ENCODE peak calls at places on chromosomes 1 and 21, in five cellular contexts. One of them, this sample, is unnamed.

GRCh38 chr1:24464378-24464770 is 38.3 kb upstream of the RCAN3 start:
- DNase-seq in hypothalamus: no peak
- DNase-seq in endothelial cell: no peak
- DNase-seq in effector CD8-positive, alpha-beta T cell: no peak
- DNase-seq in PC-3: no peak
- DNase-seq in this sample: no peak

GRCh38 chr1:64196074-64196869 is 7.2 kb upstream of the UBE2U start:
- DNase-seq in effector CD8-positive, alpha-beta T cell: no peak
- DNase-seq in PC-3: no peak
- DNase-seq in hypothalamus: peak; percentile 67
- DNase-seq in endothelial cell: no peak
- DNase-seq in this sample: peak; percentile 49

GRCh38 chr1:228319352-228320088 is 87.1 kb downstream of the TRIM11 start:
- DNase-seq in effector CD8-positive, alpha-beta T cell: no peak
- DNase-seq in endothelial cell: no peak
- DNase-seq in PC-3: no peak
- DNase-seq in hypothalamus: no peak
- DNase-seq in this sample: no peak

GRCh38 chr21:35974801-35975200 is 85.5 kb downstream of the SETD4 start:
- DNase-seq in endothelial cell: no peak
- DNase-seq in PC-3: peak; percentile 90
- DNase-seq in hypothalamus: no peak
- DNase-seq in effector CD8-positive, alpha-beta T cell: no peak
- DNase-seq in this sample: no peak

GRCh38 chr1:231800071-231800470 is 173.5 kb downstream of the DISC1 start:
- DNase-seq in hypothalamus: no peak
- DNase-seq in endothelial cell: no peak
- DNase-seq in PC-3: peak; percentile 40
- DNase-seq in effector CD8-positive, alpha-beta T cell: no peak
- DNase-seq in this sample: no peak

GRCh38 chr1:226452981-226453380 is 45.1 kb upstream of the PARP1 start:
- DNase-seq in hypothalamus: no peak
- DNase-seq in PC-3: no peak
- DNase-seq in endothelial cell: no peak
- DNase-seq in effector CD8-positive, alpha-beta T cell: no peak
- DNase-seq in this sample: no peak

GRCh38 chr1:44030606-44031050 is 634 bp downstream of the SLC6A9 start:
- DNase-seq in hypothalamus: peak; percentile 82
- DNase-seq in endothelial cell: peak; percentile 69
- DNase-seq in PC-3: no peak
- DNase-seq in effector CD8-positive, alpha-beta T cell: peak; percentile 19
- DNase-seq in this sample: peak; percentile 78

GRCh38 chr21:15549671-15550070 is 180.1 kb upstream of the USP25 start:
- DNase-seq in endothelial cell: no peak
- DNase-seq in PC-3: peak; percentile 32
- DNase-seq in hypothalamus: no peak
- DNase-seq in effector CD8-positive, alpha-beta T cell: no peak
- DNase-seq in this sample: no peak

GRCh38 chr1:23999156-23999671 is 19.1 kb upstream of the SRSF10 start:
- DNase-seq in hypothalamus: no peak
- DNase-seq in effector CD8-positive, alpha-beta T cell: no peak
- DNase-seq in endothelial cell: no peak
- DNase-seq in PC-3: no peak
- DNase-seq in this sample: no peak

GRCh38 chr1:208318150-208318734 is 74.1 kb upstream of the PLXNA2 start:
- DNase-seq in hypothalamus: no peak
- DNase-seq in effector CD8-positive, alpha-beta T cell: no peak
- DNase-seq in endothelial cell: no peak
- DNase-seq in PC-3: peak; percentile 49
- DNase-seq in this sample: no peak

GRCh38 chr1:101757985-101758384 is 238.7 kb downstream of the OLFM3 start:
- DNase-seq in endothelial cell: no peak
- DNase-seq in hypothalamus: no peak
- DNase-seq in PC-3: peak; percentile 25
- DNase-seq in effector CD8-positive, alpha-beta T cell: no peak
- DNase-seq in this sample: no peak